ENCODE peak calls at places on chromosomes 3 and 15, in eight cellular contexts. C is CD8-positive, alpha-beta T cell; F is body of pancreas; Y is esophagus muscularis mucosa; P is heart right ventricle; T is breast epithelium; X is Peyer's patch; Q is tibial nerve. J is an unnamed sample.

GRCh38 chr3:27880969-27881892 is 159.1 kb upstream of the EOMES start:
- DNase-seq in X (peak), T (no peak), P (no peak), F (no peak), C (peak), Q (no peak), Y (no peak), J (no peak)

GRCh38 chr15:74489518-74490338 is 28.8 kb upstream of the UBL7 start:
- DNase-seq in C (peak), F (peak), T (no peak), P (peak), X (peak), Q (no peak), Y (no peak), J (no peak)

GRCh38 chr3:98763814-98764691 is 913 bp downstream of the ST3GAL6 start:
- DNase-seq in F (no peak), T (no peak), X (no peak), Y (no peak), C (no peak), Q (no peak), P (no peak), J (no peak)

GRCh38 chr15:53539878-53540277 is 219.6 kb downstream of the WDR72 start:
- DNase-seq in C (no peak), F (no peak), Y (no peak), Q (no peak), T (no peak), X (no peak), P (no peak), J (no peak)

GRCh38 chr3:148238421-148238821 is 459.3 kb upstream of the AGTR1 start:
- DNase-seq in Y (no peak), Q (no peak), C (no peak), T (no peak), P (no peak), X (no peak), F (no peak), J (no peak)

GRCh38 chr3:65871305-65872141 is 167.2 kb downstream of the MAGI1 start:
- DNase-seq in F (peak), Y (peak), T (peak), C (no peak), P (peak), Q (no peak), X (peak), J (no peak)

GRCh38 chr15:47742334-47742733 is 25.0 kb downstream of the SEMA6D start:
- DNase-seq in X (no peak), Q (no peak), Y (no peak), T (no peak), C (no peak), F (no peak), P (peak), J (no peak)

GRCh38 chr3:5187920-5188418 is 462 bp downstream of the EDEM1 start:
- DNase-seq in F (peak), C (peak), X (peak), P (peak), Q (no peak), Y (no peak), T (no peak), J (no peak)

GRCh38 chr15:66580643-66581042 is 14.8 kb upstream of the LCTL start:
- DNase-seq in P (peak), X (no peak), Q (peak), C (no peak), T (no peak), Y (no peak), F (no peak), J (no peak)

GRCh38 chr15:44812029-44812517 is 75.7 kb downstream of the TRIM69 start:
- DNase-seq in Y (no peak), T (no peak), X (peak), Q (no peak), C (no peak), P (no peak), F (peak), J (no peak)

GRCh38 chr3:170307998-170308398 is 49.5 kb upstream of the SKIL start:
- DNase-seq in T (no peak), Q (no peak), F (peak), Y (no peak), X (no peak), C (no peak), P (no peak), J (peak)

GRCh38 chr15:72474466-72474911 is 359 bp downstream of the ARIH1 start:
- DNase-seq in Q (no peak), Y (no peak), F (no peak), T (peak), P (no peak), X (no peak), C (no peak), J (no peak)

GRCh38 chr15:77027697-77028450 is 32.9 kb downstream of the PSTPIP1 start:
- DNase-seq in T (peak), Q (peak), Y (no peak), X (peak), F (peak), C (no peak), P (no peak), J (no peak)

GRCh38 chr3:156383433-156384025 is 171.4 kb downstream of the SSR3 start:
- DNase-seq in Q (no peak), X (no peak), Y (no peak), P (no peak), F (peak), T (no peak), C (no peak), J (no peak)

GRCh38 chr15:85620321-85621044 is 174.2 kb downstream of the KLHL25 start:
- DNase-seq in P (peak), T (no peak), F (no peak), X (no peak), Q (no peak), C (no peak), Y (no peak), J (no peak)

GRCh38 chr3:37338500-37338899 is 164.1 kb upstream of the LRRFIP2 start:
- DNase-seq in C (no peak), Y (no peak), F (no peak), Q (no peak), X (no peak), T (no peak), P (no peak), J (no peak)

GRCh38 chr3:138082085-138082991 is 33.1 kb downstream of the DZIP1L start:
- DNase-seq in Q (no peak), X (no peak), F (no peak), Y (peak), T (no peak), P (no peak), C (no peak), J (peak)

GRCh38 chr3:188052229-188052965 is 101.6 kb upstream of the LPP start:
- DNase-seq in P (peak), T (peak), X (peak), Y (peak), F (peak), C (no peak), Q (peak), J (no peak)

GRCh38 chr3:139639662-139640061 is 38.1 kb downstream of the NMNAT3 start:
- DNase-seq in Y (no peak), Q (no peak), T (no peak), F (no peak), C (no peak), P (no peak), X (no peak), J (no peak)

GRCh38 chr15:84716036-84716732 is at the start of gene SEC11A:
- DNase-seq in T (peak), P (peak), F (peak), Q (peak), Y (peak), C (peak), X (peak), J (peak)

GRCh38 chr3:70561796-70562195 is 249.4 kb upstream of the MDFIC2 start:
- DNase-seq in X (no peak), T (no peak), F (no peak), C (no peak), P (no peak), Y (no peak), Q (no peak), J (no peak)

GRCh38 chr3:131591394-131591990 is 88.7 kb upstream of the MRPL3 start:
- DNase-seq in Q (no peak), X (no peak), P (no peak), Y (no peak), T (no peak), C (no peak), F (no peak), J (no peak)

GRCh38 chr3:133021206-133021605 is 17.0 kb upstream of the TMEM108 start:
- DNase-seq in F (no peak), P (no peak), Y (no peak), Q (no peak), T (no peak), X (no peak), C (no peak), J (no peak)

GRCh38 chr15:43872416-43873020 is 45.7 kb downstream of the WDR76 start:
- DNase-seq in P (peak), Q (no peak), F (peak), X (peak), T (no peak), Y (no peak), C (no peak), J (peak)

GRCh38 chr15:74369084-74369745 is 1.8 kb upstream of the CYP11A1 start:
- DNase-seq in T (peak), Q (no peak), X (no peak), F (no peak), Y (no peak), C (no peak), P (no peak), J (no peak)

GRCh38 chr15:77659350-77660321 is 26.9 kb upstream of the LINGO1 start:
- DNase-seq in C (no peak), P (peak), X (peak), T (no peak), Y (no peak), Q (no peak), F (peak), J (no peak)

GRCh38 chr3:169748670-169749069 is 16.2 kb downstream of the TERC start:
- DNase-seq in Y (no peak), T (no peak), Q (no peak), X (no peak), F (no peak), P (no peak), C (no peak), J (no peak)

GRCh38 chr3:108527109-108527508 is 16.7 kb upstream of the MYH15 start:
- DNase-seq in C (no peak), T (no peak), P (no peak), F (no peak), Y (no peak), X (no peak), Q (no peak), J (no peak)

GRCh38 chr3:46667061-46667621 is 26.3 kb downstream of the ALS2CL start:
- DNase-seq in Y (no peak), C (no peak), P (peak), F (no peak), Q (no peak), T (peak), X (peak), J (no peak)

GRCh38 chr3:55697177-55697865 is 210.2 kb upstream of the WNT5A start:
- DNase-seq in T (no peak), Q (no peak), P (no peak), Y (no peak), X (no peak), F (no peak), C (no peak), J (no peak)

GRCh38 chr15:84748274-84749110 is at the start of gene ZNF592:
- DNase-seq in C (peak), F (peak), X (peak), Q (peak), P (peak), T (peak), Y (peak), J (peak)

GRCh38 chr15:92599394-92599970 is 56.1 kb downstream of the FAM174B start:
- DNase-seq in T (no peak), F (no peak), C (no peak), Y (no peak), X (no peak), P (no peak), Q (no peak), J (peak)

GRCh38 chr15:80679805-80680175 is 15.3 kb upstream of the ABHD17C start:
- DNase-seq in T (no peak), P (no peak), Q (no peak), F (no peak), X (peak), Y (no peak), C (no peak), J (no peak)

GRCh38 chr15:72521682-72522081 is 47.6 kb downstream of the ARIH1 start:
- DNase-seq in Y (no peak), Q (no peak), T (no peak), P (no peak), C (no peak), F (no peak), X (no peak), J (no peak)

GRCh38 chr15:89399070-89399389 is 64.4 kb upstream of the POLG start:
- DNase-seq in X (no peak), F (no peak), C (no peak), Y (no peak), T (no peak), Q (no peak), P (no peak), J (no peak)
- H3K4me3 ChIP-seq in X (peak), F (no peak), C (peak), Y (peak), T (peak), Q (peak), P (no peak), J (no peak)

GRCh38 chr3:58064923-58065638 is 56.9 kb downstream of the FLNB start:
- DNase-seq in Q (no peak), X (no peak), P (no peak), F (no peak), C (no peak), T (no peak), Y (no peak), J (no peak)
- H3K27ac ChIP-seq in Q (no peak), X (no peak), P (no peak), F (peak), C (no peak), T (peak), Y (peak), J (peak)

DNA sequence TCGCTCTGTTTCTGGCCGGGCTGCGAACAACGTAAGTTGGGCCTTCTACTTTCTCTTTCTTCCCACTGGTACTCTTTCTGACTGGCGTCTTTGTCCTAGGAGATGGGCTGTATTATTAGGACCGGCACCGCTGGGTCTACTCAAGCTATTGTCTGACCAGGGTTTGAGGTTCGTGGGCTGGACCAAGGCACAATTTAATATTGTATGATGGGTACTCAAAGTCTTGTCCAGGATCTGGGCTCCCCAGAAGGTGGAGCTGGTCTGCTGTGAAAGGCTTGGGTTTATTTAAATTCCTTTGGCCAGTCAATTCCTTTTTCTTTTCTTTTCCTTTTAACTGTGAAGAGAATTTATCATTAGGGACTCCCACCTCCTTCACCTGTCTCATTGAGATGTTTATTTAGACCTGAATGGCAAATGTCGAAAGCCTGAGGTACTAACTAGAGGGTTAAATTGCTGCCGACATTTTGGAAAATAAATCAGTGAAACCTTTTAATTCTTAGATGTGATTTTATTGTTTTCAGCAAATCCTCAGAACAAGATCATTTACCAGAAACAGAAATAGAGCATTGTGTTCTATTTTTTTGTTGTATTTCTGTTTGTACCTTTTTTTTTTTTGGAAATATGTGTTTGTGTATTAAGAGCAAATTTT is 410 bp downstream of the LRRC49 start:
- DNase-seq in C (no peak), Y (no peak), X (peak), Q (no peak), F (no peak), T (no peak), P (peak), J (no peak)
- H3K4me3 ChIP-seq in C (peak), Y (peak), X (peak), Q (peak), F (peak), T (peak), P (peak), J (peak)

GRCh38 chr15:31892513-31892912 is 137.8 kb upstream of the CHRNA7 start:
- DNase-seq in T (no peak), X (no peak), Y (no peak), P (no peak), C (no peak), F (no peak), Q (no peak), J (no peak)
- H3K27ac ChIP-seq in T (no peak), X (no peak), Y (no peak), P (no peak), C (no peak), F (no peak), Q (no peak), J (no peak)

DNA sequence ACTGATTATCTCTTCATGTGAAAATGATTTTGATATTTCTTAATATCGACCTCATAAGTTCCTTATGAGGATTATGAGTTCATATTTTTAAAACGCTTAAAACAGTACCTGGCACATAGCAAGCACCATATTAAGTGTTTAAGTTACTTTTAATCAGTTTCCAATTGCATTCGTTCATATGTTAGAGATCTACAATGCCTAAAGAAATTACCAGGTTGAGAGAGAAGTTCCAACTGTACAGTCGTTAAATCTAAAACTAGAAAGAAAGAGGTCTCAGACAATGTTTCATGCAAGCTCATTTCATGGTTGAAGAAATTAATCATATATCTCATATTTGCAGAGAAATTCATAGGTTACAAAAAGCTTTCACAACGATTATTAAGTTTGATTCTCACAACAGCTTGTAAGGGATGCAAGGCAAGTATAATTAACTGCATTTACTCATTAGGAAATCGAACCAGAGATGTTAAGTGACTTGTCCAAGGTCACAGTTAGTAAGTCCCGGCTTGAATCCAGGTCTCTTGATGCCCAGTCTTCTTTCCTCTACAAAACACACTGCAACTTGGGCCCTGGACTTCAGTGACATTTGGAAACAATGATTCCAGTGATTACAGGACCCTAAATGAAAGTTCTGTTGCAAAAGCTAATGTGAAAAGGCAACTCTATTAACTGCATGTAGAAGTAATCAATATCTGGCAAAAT is 1.3 kb downstream of the MYO5A start:
- DNase-seq in Y (no peak), P (no peak), F (no peak), C (no peak), X (no peak), Q (no peak), T (no peak), J (no peak)
- H3K4me3 ChIP-seq in Y (peak), P (no peak), F (no peak), C (peak), X (peak), Q (peak), T (peak), J (peak)

GRCh38 chr3:8629151-8630021 is 15.2 kb downstream of the SSUH2 start:
- DNase-seq in Y (no peak), P (no peak), T (peak), X (peak), Q (peak), F (no peak), C (peak), J (peak)
- H3K27ac ChIP-seq in Y (no peak), P (no peak), T (no peak), X (no peak), Q (no peak), F (no peak), C (no peak), J (peak)

J was measured in AG04450.